ENCODE peak calls at places on chromosomes 1 and 21, in nine cellular contexts. T, P, Z, J, B, S, D, I and A are unnamed samples.

GRCh38 chr1:162619076-162619475 is 13.2 kb upstream of the DDR2 start:
- DNase-seq in T (no peak), P (no peak), Z (no peak), J (no peak), B (peak), S (no peak), D (no peak), I (no peak), A (no peak)

GRCh38 chr1:232993555-232993954 is 43.1 kb downstream of the NTPCR start:
- DNase-seq in T (no peak), P (no peak), Z (no peak), J (no peak), B (no peak), S (no peak), D (no peak), I (no peak), A (no peak)

GRCh38 chr1:201713093-201713810 is 115.7 kb upstream of the IPO9 start:
- DNase-seq in T (peak), P (peak), Z (no peak), J (peak), B (peak), S (no peak), D (no peak), I (peak), A (no peak)

GRCh38 chr1:2257245-2257627 is 29.1 kb downstream of the SKI start:
- DNase-seq in T (no peak), P (no peak), Z (no peak), J (no peak), B (peak), S (no peak), D (peak), I (no peak), A (no peak)

GRCh38 chr1:201309420-201309819 is 26.1 kb downstream of the PKP1 start:
- DNase-seq in T (peak), P (peak), Z (no peak), J (peak), B (no peak), S (no peak), D (peak), I (peak), A (no peak)

GRCh38 chr1:54310439-54311328 is 95.5 kb downstream of the SSBP3 start:
- DNase-seq in T (peak), P (peak), Z (no peak), J (peak), B (no peak), S (no peak), D (peak), I (peak), A (no peak)

GRCh38 chr1:243513726-243514491 is 258.1 kb downstream of the SDCCAG8 start:
- DNase-seq in T (no peak), P (peak), Z (no peak), J (no peak), B (no peak), S (no peak), D (no peak), I (no peak), A (no peak)

GRCh38 chr1:10866314-10867091 is 70.1 kb upstream of the CASZ1 start:
- DNase-seq in T (peak), P (peak), Z (no peak), J (no peak), B (no peak), S (no peak), D (peak), I (no peak), A (no peak)

GRCh38 chr1:155889566-155889965 is 21.6 kb downstream of the RIT1 start:
- DNase-seq in T (no peak), P (peak), Z (no peak), J (no peak), B (no peak), S (no peak), D (no peak), I (no peak), A (no peak)

GRCh38 chr1:164771568-164772350 is 212.8 kb downstream of the PBX1 start:
- DNase-seq in T (no peak), P (peak), Z (no peak), J (no peak), B (peak), S (no peak), D (peak), I (no peak), A (no peak)

GRCh38 chr1:65830306-65830705 is 37.6 kb downstream of the PDE4B start:
- DNase-seq in T (no peak), P (no peak), Z (no peak), J (no peak), B (no peak), S (no peak), D (no peak), I (no peak), A (no peak)

GRCh38 chr1:61095127-61095812 is 12.9 kb downstream of the NFIA start:
- DNase-seq in T (no peak), P (no peak), Z (no peak), J (no peak), B (no peak), S (no peak), D (no peak), I (no peak), A (no peak)

GRCh38 chr21:38126677-38127271 is 130.0 kb upstream of the KCNJ15 start:
- DNase-seq in T (peak), P (peak), Z (no peak), J (peak), B (peak), S (peak), D (peak), I (peak), A (peak)

GRCh38 chr1:59831529-59831928 is 16.8 kb downstream of the HOOK1 start:
- DNase-seq in T (no peak), P (peak), Z (no peak), J (no peak), B (no peak), S (no peak), D (no peak), I (no peak), A (no peak)